ENCODE peak calls at places on chromosome 2, in nine cellular contexts. Z is adipocyte, P is A673, J is cardiac fibroblast, D is left lung, W is mucosa of descending colon, L is neural progenitor cell, E is sigmoid colon, F is K562. M is an unnamed sample.

GRCh38 chr2:30252723-30253688 is 21.7 kb downstream of the LBH start:
- DNase-seq in D (peak; percentile 69), L (no peak), Z (peak; percentile 83), P (peak; percentile 33), W (no peak), E (no peak), F (peak; percentile 82), J (peak; percentile 85), M (peak; percentile 67)

GRCh38 chr2:112301171-112301584 is 25.8 kb downstream of the ZC3H6 start:
- DNase-seq in W (no peak), P (no peak), J (peak; percentile 61), L (no peak), D (no peak), E (no peak), F (no peak), Z (peak; percentile 13), M (no peak)

GRCh38 chr2:219032051-219032745 is 9.1 kb downstream of the CFAP65 start:
- DNase-seq in W (no peak), D (no peak), F (no peak), P (no peak), E (no peak), J (no peak), Z (no peak), L (no peak), M (no peak)

GRCh38 chr2:2698182-2699116 is 367.4 kb upstream of the MYT1L start:
- DNase-seq in W (no peak), L (peak; percentile 29), J (no peak), P (peak; percentile 31), D (no peak), Z (no peak), F (peak; percentile 51), E (no peak), M (peak; percentile 57)

GRCh38 chr2:30301551-30301950 is 70.2 kb downstream of the LBH start:
- DNase-seq in L (peak; percentile 12), P (no peak), E (no peak), J (peak; percentile 65), Z (no peak), D (no peak), W (no peak), F (no peak), M (peak; percentile 64)

GRCh38 chr2:26313446-26313845 is 32.5 kb upstream of the SELENOI start:
- DNase-seq in W (no peak), D (no peak), J (no peak), Z (no peak), L (no peak), F (no peak), P (no peak), E (no peak), M (no peak)

GRCh38 chr2:64670047-64670446 is 16.3 kb upstream of the SERTAD2 start:
- DNase-seq in E (no peak), F (no peak), P (no peak), L (no peak), J (no peak), W (no peak), D (no peak), Z (no peak), M (no peak)

GRCh38 chr2:241061275-241061674 is 40.8 kb downstream of the MTERF4 start:
- DNase-seq in E (peak; percentile 36), P (no peak), Z (peak; percentile 59), F (no peak), D (peak; percentile 44), W (no peak), L (no peak), J (peak; percentile 76), M (no peak)

GRCh38 chr2:241617431-241618154 is 19.4 kb downstream of the THAP4 start:
- DNase-seq in L (peak; percentile 30), Z (no peak), J (peak; percentile 36), D (no peak), F (no peak), P (peak; percentile 73), E (no peak), W (peak; percentile 69), M (no peak)

GRCh38 chr2:182618672-182619079 is 97.4 kb upstream of the DNAJC10 start:
- DNase-seq in Z (peak; percentile 29), E (no peak), P (no peak), L (no peak), J (peak; percentile 31), D (no peak), F (no peak), W (no peak), M (peak; percentile 9)

GRCh38 chr2:235432741-235433520 is 60.9 kb upstream of the AGAP1 start:
- DNase-seq in F (no peak), L (no peak), Z (no peak), W (no peak), E (no peak), D (no peak), P (no peak), J (no peak), M (no peak)

GRCh38 chr2:17373736-17374135 is 144.5 kb downstream of the RAD51AP2 start:
- DNase-seq in P (no peak), Z (peak; percentile 68), F (no peak), J (peak; percentile 42), L (no peak), W (no peak), E (no peak), D (no peak), M (no peak)

GRCh38 chr2:239263937-239264837 is 136.6 kb downstream of the HDAC4 start:
- DNase-seq in L (no peak), D (no peak), F (no peak), P (peak; percentile 73), W (no peak), E (peak; percentile 71), Z (no peak), J (peak; percentile 59), M (no peak)

GRCh38 chr2:239266436-239266770 is 134.4 kb downstream of the HDAC4 start:
- DNase-seq in E (no peak), W (no peak), L (no peak), D (no peak), F (no peak), P (no peak), Z (no peak), J (no peak), M (no peak)

GRCh38 chr2:239265681-239266435 is 135.0 kb downstream of the HDAC4 start:
- DNase-seq in Z (no peak), F (no peak), E (peak; percentile 65), D (no peak), W (no peak), P (no peak), J (no peak), L (no peak), M (no peak)

GRCh38 chr2:239263231-239263936 is 137.4 kb downstream of the HDAC4 start:
- DNase-seq in E (peak; percentile 64), P (no peak), L (no peak), Z (no peak), D (no peak), W (no peak), F (no peak), J (no peak), M (no peak)

DNA sequence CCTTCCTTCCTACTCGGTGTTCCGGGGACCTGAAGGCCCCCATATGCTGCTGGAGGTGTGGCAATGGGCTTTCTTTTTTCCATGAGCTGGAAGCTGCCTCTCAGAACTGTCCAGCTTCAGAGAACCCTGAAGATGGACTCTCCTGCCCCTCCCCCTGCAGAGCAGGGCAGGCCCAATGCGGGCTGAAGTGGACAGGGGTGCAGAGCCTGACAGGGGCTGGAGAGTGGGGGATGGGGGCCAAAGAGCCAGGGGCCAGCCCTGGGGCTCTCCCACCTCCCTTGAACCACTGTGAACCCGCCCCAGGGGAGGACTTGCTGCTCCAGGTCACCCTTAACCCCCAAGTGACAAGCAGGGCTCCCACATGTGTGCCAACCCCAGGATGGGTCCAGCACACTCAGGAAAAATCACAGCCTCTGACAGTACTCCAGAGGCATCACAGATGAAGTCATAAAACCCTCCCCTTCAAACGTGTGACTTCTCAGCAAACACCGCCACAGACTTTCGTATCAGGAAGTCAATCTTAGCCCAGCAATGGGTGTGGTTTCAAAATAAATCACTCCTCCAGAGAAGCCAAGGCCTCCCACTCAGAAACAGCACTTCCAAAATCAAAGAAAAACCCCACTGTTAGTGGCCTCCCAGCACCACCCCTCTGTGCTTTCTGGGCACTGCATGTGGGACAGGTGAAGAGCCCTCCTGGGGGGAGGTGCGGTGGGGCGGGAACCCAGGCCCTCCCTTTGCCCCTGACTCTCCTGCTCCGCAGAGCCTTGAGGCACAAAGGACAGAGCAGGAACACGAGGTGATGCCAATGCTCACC is 135.8 kb downstream of the HDAC4 start:
- DNase-seq in E (peak; percentile 76), P (peak; percentile 83), W (no peak), L (no peak), Z (peak; percentile 20), F (peak; percentile 56), D (peak; percentile 68), J (peak; percentile 73), M (peak; percentile 36)
- H3K4me3 ChIP-seq in E (no peak overlapping the region), P (no peak overlapping the region), W (no peak overlapping the region), L (no peak overlapping the region), Z (no peak overlapping the region), F (no peak overlapping the region), D (no peak overlapping the region), J (no peak overlapping the region), M (no peak overlapping the region)

DNA sequence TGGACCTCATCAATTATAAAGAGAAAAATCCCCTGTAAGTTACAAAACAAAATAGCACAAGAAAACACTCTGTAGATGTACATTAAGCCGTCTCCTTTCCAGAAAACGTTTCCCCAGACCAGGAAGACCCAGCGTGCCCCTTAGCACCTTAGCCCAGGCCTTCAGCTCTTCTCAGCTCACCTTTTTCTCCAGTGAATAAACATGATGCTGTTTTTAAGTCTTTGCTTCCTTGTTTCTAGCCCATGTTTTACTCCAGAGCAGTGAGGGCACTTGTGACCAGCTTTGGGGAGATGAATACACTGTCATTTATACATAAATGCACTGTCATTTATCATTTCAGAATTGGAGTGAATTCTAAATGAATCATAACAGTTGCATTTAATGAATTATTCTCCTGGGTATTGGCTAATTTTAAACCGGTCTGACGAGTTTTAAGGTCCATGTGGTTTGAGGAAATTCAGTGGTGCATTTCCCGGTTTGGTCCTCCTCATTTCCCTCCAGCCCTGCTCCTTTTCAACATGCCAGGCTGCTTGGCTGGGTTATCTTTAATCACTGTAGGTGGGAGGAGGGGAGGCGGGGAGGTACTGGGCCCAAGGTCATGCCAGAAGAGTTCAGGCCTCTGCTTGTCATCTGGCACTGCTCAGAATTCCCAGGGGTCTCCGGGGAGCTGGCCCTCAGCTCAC is 23.8 kb downstream of the PRKCE start:
- DNase-seq in F (no peak), P (no peak), Z (no peak), W (peak; percentile 67), J (peak; percentile 55), L (no peak), D (peak; percentile 42), E (no peak), M (no peak)
- H3K4me3 ChIP-seq in F (no peak overlapping the region), P (no peak overlapping the region), Z (no peak overlapping the region), W (no peak overlapping the region), J (no peak overlapping the region), L (no peak overlapping the region), D (no peak overlapping the region), E (no peak overlapping the region), M (no peak overlapping the region)

DNA sequence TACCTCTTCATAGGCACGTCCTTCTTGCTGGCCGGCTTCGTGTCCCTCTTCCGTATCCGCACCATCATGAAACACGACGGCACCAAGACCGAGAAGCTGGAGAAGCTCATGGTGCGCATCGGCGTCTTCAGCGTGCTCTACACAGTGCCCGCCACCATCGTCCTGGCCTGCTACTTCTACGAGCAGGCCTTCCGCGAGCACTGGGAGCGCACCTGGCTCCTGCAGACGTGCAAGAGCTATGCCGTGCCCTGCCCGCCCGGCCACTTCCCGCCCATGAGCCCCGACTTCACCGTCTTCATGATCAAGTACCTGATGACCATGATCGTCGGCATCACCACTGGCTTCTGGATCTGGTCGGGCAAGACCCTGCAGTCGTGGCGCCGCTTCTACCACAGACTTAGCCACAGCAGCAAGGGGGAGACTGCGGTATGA is 2.3 kb downstream of the FZD7 start:
- DNase-seq in Z (no peak), L (peak; percentile 60), W (no peak), D (no peak), J (no peak), E (peak; percentile 77), P (no peak), F (no peak), M (no peak)
- H3K4me3 ChIP-seq in Z (peak overlapping the region; percentile 76), L (peak overlapping the region; percentile 93), W (no peak overlapping the region), D (peak overlapping the region; percentile 61), J (no peak overlapping the region), E (peak overlapping the region; percentile 69), P (peak overlapping the region; percentile 85), F (no peak overlapping the region), M (no peak overlapping the region)

GRCh38 chr2:127086800-127087737 is 19.9 kb downstream of the BIN1 start:
- DNase-seq in Z (peak; percentile 66), D (peak; percentile 73), W (peak; percentile 68), E (peak; percentile 88), J (peak; percentile 81), F (peak; percentile 68), L (peak; percentile 76), P (no peak), M (no peak)
- H3K4me3 ChIP-seq in Z (peak overlapping the region; percentile 60), D (no peak overlapping the region), W (no peak overlapping the region), E (peak overlapping the region; percentile 17), J (peak overlapping the region; percentile 33), F (no peak overlapping the region), L (no peak overlapping the region), P (no peak overlapping the region), M (no peak overlapping the region)

M was measured in A549.